ENCODE peak calls at places on chromosomes 12 and 14, in seven cellular contexts. One of them, this sample, is unnamed.

GRCh38 chr14:76289276-76289675 is 86.7 kb upstream of the ESRRB start:
- DNase-seq in amniotic epithelial cell: no peak
- DNase-seq in CD4-positive, alpha-beta T cell: no peak
- DNase-seq in endodermal cell: peak
- DNase-seq in T47D: no peak
- DNase-seq in glutamatergic neuron: no peak
- DNase-seq in foreskin melanocyte: no peak
- DNase-seq in this sample: no peak

GRCh38 chr12:105831372-105831771 is 307.4 kb downstream of the NUAK1 start:
- DNase-seq in amniotic epithelial cell: no peak
- DNase-seq in CD4-positive, alpha-beta T cell: no peak
- DNase-seq in endodermal cell: peak
- DNase-seq in T47D: no peak
- DNase-seq in glutamatergic neuron: peak
- DNase-seq in foreskin melanocyte: no peak
- DNase-seq in this sample: peak

GRCh38 chr14:22296088-22296487 is 292.9 kb downstream of the DAD1 start:
- DNase-seq in amniotic epithelial cell: no peak
- DNase-seq in CD4-positive, alpha-beta T cell: no peak
- DNase-seq in endodermal cell: no peak
- DNase-seq in T47D: no peak
- DNase-seq in glutamatergic neuron: no peak
- DNase-seq in foreskin melanocyte: no peak
- DNase-seq in this sample: no peak

GRCh38 chr12:28378749-28379148 is 188.5 kb downstream of the CCDC91 start:
- DNase-seq in amniotic epithelial cell: peak
- DNase-seq in CD4-positive, alpha-beta T cell: no peak
- DNase-seq in endodermal cell: no peak
- DNase-seq in T47D: no peak
- DNase-seq in glutamatergic neuron: no peak
- DNase-seq in foreskin melanocyte: no peak
- DNase-seq in this sample: no peak

GRCh38 chr12:94689002-94689645 is 38.8 kb upstream of the TMCC3 start:
- DNase-seq in amniotic epithelial cell: peak
- DNase-seq in CD4-positive, alpha-beta T cell: no peak
- DNase-seq in endodermal cell: no peak
- DNase-seq in T47D: no peak
- DNase-seq in glutamatergic neuron: no peak
- DNase-seq in foreskin melanocyte: no peak
- DNase-seq in this sample: no peak

GRCh38 chr14:69325646-69326265 is 65.8 kb downstream of the GALNT16 start:
- DNase-seq in amniotic epithelial cell: no peak
- DNase-seq in CD4-positive, alpha-beta T cell: no peak
- DNase-seq in endodermal cell: peak
- DNase-seq in T47D: no peak
- DNase-seq in glutamatergic neuron: no peak
- DNase-seq in foreskin melanocyte: no peak
- DNase-seq in this sample: peak

GRCh38 chr12:10364839-10365681 is 24.8 kb downstream of the KLRK1 start:
- DNase-seq in amniotic epithelial cell: peak
- DNase-seq in CD4-positive, alpha-beta T cell: peak
- DNase-seq in endodermal cell: peak
- DNase-seq in T47D: no peak
- DNase-seq in glutamatergic neuron: no peak
- DNase-seq in foreskin melanocyte: peak
- DNase-seq in this sample: no peak

GRCh38 chr14:99460793-99461192 is 19.9 kb downstream of the SETD3 start:
- DNase-seq in amniotic epithelial cell: peak
- DNase-seq in CD4-positive, alpha-beta T cell: no peak
- DNase-seq in endodermal cell: peak
- DNase-seq in T47D: no peak
- DNase-seq in glutamatergic neuron: no peak
- DNase-seq in foreskin melanocyte: no peak
- DNase-seq in this sample: no peak

GRCh38 chr14:100525615-100526014 is 61.6 kb downstream of the BEGAIN start:
- DNase-seq in amniotic epithelial cell: no peak
- DNase-seq in CD4-positive, alpha-beta T cell: no peak
- DNase-seq in endodermal cell: no peak
- DNase-seq in T47D: no peak
- DNase-seq in glutamatergic neuron: peak
- DNase-seq in foreskin melanocyte: no peak
- DNase-seq in this sample: peak

GRCh38 chr12:59742831-59743230 is 147.0 kb downstream of the SLC16A7 start:
- DNase-seq in amniotic epithelial cell: peak
- DNase-seq in CD4-positive, alpha-beta T cell: no peak
- DNase-seq in endodermal cell: no peak
- DNase-seq in T47D: no peak
- DNase-seq in glutamatergic neuron: no peak
- DNase-seq in foreskin melanocyte: no peak
- DNase-seq in this sample: no peak

GRCh38 chr14:70886421-70887206 is 20.6 kb upstream of the PCNX1 start:
- DNase-seq in amniotic epithelial cell: no peak
- DNase-seq in CD4-positive, alpha-beta T cell: no peak
- DNase-seq in endodermal cell: no peak
- DNase-seq in T47D: no peak
- DNase-seq in glutamatergic neuron: no peak
- DNase-seq in foreskin melanocyte: no peak
- DNase-seq in this sample: no peak

This sample was measured in WTC11.